ENCODE peak calls at places on chromosomes 6 and 20, in six cellular contexts. O is fibroblast of mammary gland, R is keratinocyte, F is mammary epithelial cell, K is esophagus squamous epithelium, V is fibroblast of lung. I is an unnamed sample.
A peak's percentile ranks its signal among the peaks of the same experiment; 100 is the strongest.

GRCh38 chr20:35339007-35339406 is 46.8 kb upstream of the FAM83C start:
- DNase-seq in O (peak; percentile 98), R (no peak), F (peak; percentile 73), K (no peak), V (peak; percentile 95), I (no peak)

GRCh38 chr20:45500022-45500421 is 15.4 kb downstream of the SPINT3 start:
- DNase-seq in O (no peak), R (no peak), F (no peak), K (no peak), V (no peak), I (no peak)

GRCh38 chr6:117267766-117268534 is 2.6 kb downstream of the VGLL2 start:
- DNase-seq in O (no peak), R (no peak), F (no peak), K (no peak), V (no peak), I (no peak)

GRCh38 chr20:35226126-35226774 is at the start of gene MMP24:
- DNase-seq in O (no peak), R (no peak), F (no peak), K (no peak), V (no peak), I (no peak)

GRCh38 chr6:158026054-158026900 is 44.6 kb downstream of the SYNJ2 start:
- DNase-seq in O (peak; percentile 99), R (no peak), F (peak; percentile 75), K (peak; percentile 23), V (peak; percentile 97), I (peak; percentile 90)

GRCh38 chr6:44850367-44850766 is 462.9 kb downstream of the CDC5L start:
- DNase-seq in O (peak; percentile 33), R (no peak), F (no peak), K (no peak), V (no peak), I (no peak)

GRCh38 chr6:130843575-130844320 is 16.5 kb downstream of the SMLR1 start:
- DNase-seq in O (peak; percentile 54), R (no peak), F (peak; percentile 23), K (no peak), V (peak; percentile 58), I (no peak)

GRCh38 chr6:10722570-10722819 is 375 bp upstream of the TMEM14C start:
- DNase-seq in O (no peak), R (no peak), F (no peak), K (no peak), V (no peak), I (no peak)

GRCh38 chr6:133286765-133287164 is 45.6 kb downstream of the EYA4 start:
- DNase-seq in O (peak; percentile 28), R (no peak), F (no peak), K (no peak), V (peak; percentile 31), I (no peak)

GRCh38 chr6:14354919-14355572 is 237.5 kb downstream of the CD83 start:
- DNase-seq in O (peak; percentile 93), R (peak; percentile 9), F (peak; percentile 80), K (no peak), V (peak; percentile 87), I (no peak)

GRCh38 chr6:44041461-44042260 is 85.6 kb downstream of the MRPL14 start:
- DNase-seq in O (peak; percentile 99), R (peak; percentile 78), F (peak; percentile 96), K (no peak), V (peak; percentile 96), I (no peak)

GRCh38 chr6:17013701-17014100 is 88.1 kb upstream of the STMND1 start:
- DNase-seq in O (peak; percentile 78), R (no peak), F (peak; percentile 50), K (no peak), V (peak; percentile 76), I (no peak)

GRCh38 chr20:63695419-63696310 is 787 bp upstream of the TNFRSF6B start:
- DNase-seq in O (no peak), R (no peak), F (no peak), K (no peak), V (no peak), I (peak; percentile 70)

GRCh38 chr6:161226005-161226964 is 47.6 kb downstream of the AGPAT4 start:
- DNase-seq in O (no peak), R (no peak), F (no peak), K (no peak), V (no peak), I (no peak)

GRCh38 chr6:135624402-135625297 is 127.1 kb upstream of the AHI1 start:
- DNase-seq in O (no peak), R (no peak), F (no peak), K (no peak), V (peak; percentile 50), I (no peak)

GRCh38 chr6:29723666-29724588 is 693 bp downstream of the HLA-F start:
- DNase-seq in O (no peak), R (no peak), F (no peak), K (no peak), V (no peak), I (no peak)

GRCh38 chr6:37576336-37576737 is 76.6 kb upstream of the CCDC167 start:
- DNase-seq in O (peak; percentile 75), R (peak; percentile 68), F (peak; percentile 84), K (no peak), V (peak; percentile 45), I (no peak)

GRCh38 chr6:32047855-32048766 is 9.9 kb downstream of the CYP21A2 start:
- DNase-seq in O (peak; percentile 49), R (no peak), F (peak; percentile 28), K (no peak), V (peak; percentile 43), I (no peak)

GRCh38 chr6:169038691-169039090 is 215.0 kb downstream of the THBS2 start:
- DNase-seq in O (no peak), R (no peak), F (no peak), K (no peak), V (no peak), I (no peak)

GRCh38 chr6:109445382-109445781 is 4.9 kb downstream of the SMPD2 start:
- DNase-seq in O (no peak), R (no peak), F (no peak), K (no peak), V (no peak), I (no peak)

GRCh38 chr20:19024296-19025035 is 188.0 kb upstream of the SLC24A3 start:
- DNase-seq in O (no peak), R (no peak), F (no peak), K (no peak), V (no peak), I (no peak)

GRCh38 chr20:14337400-14338171 is at the start of gene FLRT3:
- DNase-seq in O (peak; percentile 96), R (peak; percentile 96), F (peak; percentile 98), K (no peak), V (peak; percentile 97), I (peak; percentile 72)

GRCh38 chr6:23334360-23334759 is 765.0 kb downstream of the HDGFL1 start:
- DNase-seq in O (no peak), R (no peak), F (no peak), K (no peak), V (no peak), I (no peak)

GRCh38 chr6:87897581-87898147 is 150.0 kb upstream of the SPACA1 start:
- DNase-seq in O (peak; percentile 40), R (no peak), F (no peak), K (no peak), V (peak; percentile 17), I (no peak)

GRCh38 chr6:99993533-99994251 is at the start of gene MCHR2:
- DNase-seq in O (no peak), R (no peak), F (no peak), K (no peak), V (no peak), I (no peak)

GRCh38 chr6:32967151-32968091 is 973 bp upstream of the BRD2 start:
- DNase-seq in O (peak; percentile 64), R (no peak), F (peak; percentile 60), K (no peak), V (peak; percentile 61), I (no peak)

GRCh38 chr6:33788694-33789549 is at the start of gene LEMD2:
- DNase-seq in O (peak; percentile 93), R (peak; percentile 45), F (peak; percentile 88), K (peak; percentile 49), V (peak; percentile 95), I (peak; percentile 94)

DNA sequence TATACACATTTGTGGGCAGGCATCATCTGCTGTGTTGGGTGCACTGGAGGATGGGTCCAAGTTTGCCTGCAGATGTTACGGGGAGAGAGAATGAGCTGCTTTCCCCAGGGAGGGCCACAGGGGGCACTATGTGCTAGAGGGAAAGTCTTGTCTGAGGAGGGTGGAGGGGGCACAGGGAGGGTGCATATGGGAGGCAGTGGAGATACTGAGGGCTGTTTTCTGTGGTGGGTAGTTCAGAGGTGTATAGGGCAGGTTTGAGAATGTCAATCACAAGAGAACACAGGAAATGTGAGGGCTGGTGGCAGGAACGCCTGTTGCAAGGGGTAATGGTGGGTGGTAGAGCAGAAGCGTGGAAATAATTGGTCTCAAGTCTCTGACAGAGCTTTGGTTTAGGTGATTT is 7.7 kb upstream of the PTPRA start:
- DNase-seq in O (no peak), R (no peak), F (no peak), K (no peak), V (no peak), I (no peak)
- TF ChIP-seq CTCF in O (no peak), R (no peak), F (no peak), K (no peak), V (no peak), I (no peak)

GRCh38 chr20:57598060-57598459 is 22.2 kb downstream of the ZBP1 start:
- DNase-seq in O (no peak), R (no peak), F (no peak), K (no peak), V (no peak), I (no peak)

GRCh38 chr20:57595041-57596030 is 24.9 kb downstream of the ZBP1 start:
- DNase-seq in O (no peak), R (no peak), F (no peak), K (no peak), V (no peak), I (no peak)

GRCh38 chr20:57598491-57598890 is 21.7 kb downstream of the ZBP1 start:
- DNase-seq in O (no peak), R (no peak), F (no peak), K (no peak), V (no peak), I (no peak)

GRCh38 chr20:57596358-57596757 is 23.9 kb downstream of the ZBP1 start:
- DNase-seq in O (no peak), R (no peak), F (no peak), K (no peak), V (no peak), I (no peak)

GRCh38 chr20:57596998-57597939 is 23.0 kb downstream of the ZBP1 start:
- DNase-seq in O (peak; percentile 27), R (no peak), F (peak; percentile 24), K (peak; percentile 19), V (peak; percentile 32), I (no peak)
- H3K4me3 ChIP-seq in O (no peak overlapping the region), R (no peak overlapping the region), F (no peak overlapping the region), K (no peak overlapping the region), V (no peak overlapping the region), I (peak overlapping the region; percentile 54)

GRCh38 chr6:106085984-106086832 is at the start of gene PRDM1:
- DNase-seq in O (peak; percentile 64), R (no peak), F (peak; percentile 96), K (peak; percentile 56), V (peak; percentile 61), I (no peak)
- TF ChIP-seq CTCF in O (no peak), R (peak; percentile 30), F (peak; percentile 31), K (no peak), V (no peak), I (no peak)

GRCh38 chr20:40688129-40689099 is 622 bp downstream of the MAFB start:
- DNase-seq in O (peak; percentile 20), R (no peak), F (no peak), K (no peak), V (peak; percentile 47), I (no peak)
- H3K4me3 ChIP-seq in O (peak overlapping the region; percentile 50), R (peak overlapping the region; percentile 69), F (peak overlapping the region; percentile 28), K (peak overlapping the region; percentile 70), V (peak overlapping the region; percentile 76), I (peak overlapping the region; percentile 88)